ENCODE peak calls at places on chromosomes 12 and 14, in four cellular contexts. One of them, this sample, is unnamed.

GRCh38 chr14:26775765-26776577 is 178.1 kb upstream of the NOVA1 start:
- DNase-seq in naive thymus-derived CD8-positive, alpha-beta T cell: no peak
- DNase-seq in MV-4-11: no peak
- DNase-seq in NCI-H2029: no peak
- DNase-seq in this sample: no peak

GRCh38 chr12:96434107-96434506 is 33.9 kb upstream of the CDK17 start:
- DNase-seq in naive thymus-derived CD8-positive, alpha-beta T cell: peak; percentile 85
- DNase-seq in MV-4-11: peak; percentile 96
- DNase-seq in NCI-H2029: no peak
- DNase-seq in this sample: peak; percentile 23

GRCh38 chr12:32568241-32568640 is 110.9 kb upstream of the DNM1L start:
- DNase-seq in naive thymus-derived CD8-positive, alpha-beta T cell: no peak
- DNase-seq in MV-4-11: no peak
- DNase-seq in NCI-H2029: no peak
- DNase-seq in this sample: no peak

GRCh38 chr12:93664573-93665138 is 12.5 kb upstream of the CRADD start:
- DNase-seq in naive thymus-derived CD8-positive, alpha-beta T cell: no peak
- DNase-seq in MV-4-11: peak; percentile 13
- DNase-seq in NCI-H2029: peak; percentile 3
- DNase-seq in this sample: no peak

GRCh38 chr14:94622653-94623421 is 10.6 kb downstream of the SERPINA3 start:
- DNase-seq in naive thymus-derived CD8-positive, alpha-beta T cell: no peak
- DNase-seq in MV-4-11: no peak
- DNase-seq in NCI-H2029: no peak
- DNase-seq in this sample: no peak

GRCh38 chr14:45715946-45716345 is 462.9 kb upstream of the MIS18BP1 start:
- DNase-seq in naive thymus-derived CD8-positive, alpha-beta T cell: no peak
- DNase-seq in MV-4-11: no peak
- DNase-seq in NCI-H2029: no peak
- DNase-seq in this sample: no peak

GRCh38 chr12:51759175-51759574 is 89.3 kb downstream of the FIGNL2 start:
- DNase-seq in naive thymus-derived CD8-positive, alpha-beta T cell: no peak
- DNase-seq in MV-4-11: no peak
- DNase-seq in NCI-H2029: no peak
- DNase-seq in this sample: no peak

GRCh38 chr12:52221912-52222457 is 11.1 kb upstream of the KRT7 start:
- DNase-seq in naive thymus-derived CD8-positive, alpha-beta T cell: no peak
- DNase-seq in MV-4-11: peak; percentile 47
- DNase-seq in NCI-H2029: peak; percentile 28
- DNase-seq in this sample: peak; percentile 41

GRCh38 chr14:93712079-93712837 is 76.0 kb downstream of the PRIMA1 start:
- DNase-seq in naive thymus-derived CD8-positive, alpha-beta T cell: no peak
- DNase-seq in MV-4-11: no peak
- DNase-seq in NCI-H2029: no peak
- DNase-seq in this sample: no peak

GRCh38 chr12:51517800-51518199 is 73.2 kb upstream of the SCN8A start:
- DNase-seq in naive thymus-derived CD8-positive, alpha-beta T cell: no peak
- DNase-seq in MV-4-11: no peak
- DNase-seq in NCI-H2029: no peak
- DNase-seq in this sample: no peak

GRCh38 chr12:74515849-74516248 is 21.8 kb upstream of the ATXN7L3B start:
- DNase-seq in naive thymus-derived CD8-positive, alpha-beta T cell: no peak
- DNase-seq in MV-4-11: no peak
- DNase-seq in NCI-H2029: no peak
- DNase-seq in this sample: no peak

This sample was measured in Kasumi-1.